ENCODE peak calls at places on chromosomes 6 and 20, in seven cellular contexts. C is SK-N-SH, I is HepG2, B is H1, L is HCT116, J is GM12878, U is K562. T is an unnamed sample.
A peak's percentile ranks its signal among the peaks of the same experiment; 100 is the strongest.

GRCh38 chr6:25311251-25311910 is 32.2 kb downstream of the CARMIL1 start:
- DNase-seq in U (no peak), B (no peak), I (no peak), J (no peak), C (no peak), L (peak; percentile 60), T (no peak)

GRCh38 chr6:4660377-4661321 is 115.6 kb upstream of the CDYL start:
- DNase-seq in B (no peak), L (no peak), U (no peak), C (no peak), I (no peak), J (no peak), T (no peak)

GRCh38 chr6:35158520-35158919 is 17.4 kb upstream of the TCP11 start:
- DNase-seq in I (no peak), U (no peak), L (no peak), C (no peak), B (no peak), J (no peak), T (no peak)

GRCh38 chr20:14495066-14495465 is 157.7 kb upstream of the FLRT3 start:
- DNase-seq in J (no peak), I (no peak), U (no peak), C (no peak), B (no peak), L (no peak), T (no peak)

GRCh38 chr6:135014353-135014832 is 40.2 kb downstream of the HBS1L start:
- DNase-seq in I (no peak), L (no peak), J (peak; percentile 77), C (no peak), B (no peak), U (no peak), T (no peak)

GRCh38 chr6:166729658-166730057 is 102.6 kb upstream of the RPS6KA2 start:
- DNase-seq in B (no peak), J (no peak), I (no peak), L (no peak), C (no peak), U (no peak), T (no peak)

GRCh38 chr20:47551841-47552240 is 50.2 kb downstream of the NCOA3 start:
- DNase-seq in C (peak; percentile 52), I (peak; percentile 70), J (no peak), U (no peak), B (no peak), L (no peak), T (no peak)

GRCh38 chr6:167858086-167858591 is 31.4 kb downstream of the AFDN start:
- DNase-seq in L (no peak), J (no peak), I (no peak), U (no peak), B (no peak), C (peak; percentile 8), T (no peak)

GRCh38 chr6:80438728-80439127 is 332.3 kb downstream of the BCKDHB start:
- DNase-seq in I (no peak), B (peak; percentile 17), J (no peak), U (no peak), C (no peak), L (peak; percentile 83), T (no peak)

GRCh38 chr6:167079853-167080297 is 43.0 kb upstream of the CCR6 start:
- DNase-seq in J (peak; percentile 93), L (no peak), U (peak; percentile 10), I (no peak), C (no peak), B (no peak), T (peak; percentile 8)

GRCh38 chr6:16800942-16801341 is 39.7 kb upstream of the ATXN1 start:
- DNase-seq in U (no peak), C (no peak), I (no peak), J (no peak), L (no peak), B (no peak), T (no peak)

GRCh38 chr6:30073489-30074240 is 1.9 kb downstream of the RNF39 start:
- DNase-seq in L (no peak), B (no peak), U (no peak), C (peak; percentile 35), I (no peak), J (no peak), T (no peak)

GRCh38 chr20:22984611-22985010 is 50.5 kb upstream of the SSTR4 start:
- DNase-seq in U (no peak), C (no peak), I (no peak), B (no peak), J (no peak), L (no peak), T (no peak)

GRCh38 chr6:163761491-163761890 is 347.0 kb downstream of the QKI start:
- DNase-seq in B (no peak), J (no peak), C (no peak), U (no peak), L (no peak), I (no peak), T (no peak)

GRCh38 chr6:169779092-169779815 is 27.8 kb downstream of the ERMARD start:
- DNase-seq in J (no peak), U (no peak), L (no peak), B (no peak), C (no peak), I (no peak), T (no peak)

GRCh38 chr20:51695574-51696303 is 72.5 kb downstream of the ATP9A start:
- DNase-seq in J (no peak), I (peak; percentile 33), L (no peak), B (no peak), C (peak; percentile 81), U (no peak), T (no peak)

GRCh38 chr6:163180874-163181541 is 233.5 kb upstream of the QKI start:
- DNase-seq in J (no peak), L (peak; percentile 41), B (peak; percentile 46), C (no peak), I (peak; percentile 91), U (peak; percentile 33), T (peak; percentile 50)

GRCh38 chr6:33711140-33712129 is at the start of gene UQCC2:
- DNase-seq in B (peak; percentile 93), U (peak; percentile 100), C (peak; percentile 97), L (peak; percentile 93), J (peak; percentile 84), I (peak; percentile 95), T (peak; percentile 76)

GRCh38 chr6:10968776-10969175 is 75.3 kb downstream of the ELOVL2 start:
- DNase-seq in I (no peak), L (no peak), J (no peak), C (no peak), B (no peak), U (no peak), T (no peak)

GRCh38 chr20:1456300-1456699 is 10.3 kb downstream of the NSFL1C start:
- DNase-seq in B (no peak), U (no peak), L (no peak), J (no peak), I (no peak), C (no peak), T (no peak)

GRCh38 chr6:109081516-109081915 is 13.1 kb downstream of the SESN1 start:
- DNase-seq in B (no peak), J (no peak), U (no peak), C (no peak), L (no peak), I (no peak), T (no peak)
- H3K4me1 ChIP-seq in B (no peaks in the 10 kb centered on the region), J (no peaks in the 10 kb centered on the region), U (no peaks in the 10 kb centered on the region), C (peaks cover 6% of the 10 kb centered on the region), L (no peaks in the 10 kb centered on the region), I (peaks cover 12% of the 10 kb centered on the region), T (peaks cover 7% of the 10 kb centered on the region)

DNA sequence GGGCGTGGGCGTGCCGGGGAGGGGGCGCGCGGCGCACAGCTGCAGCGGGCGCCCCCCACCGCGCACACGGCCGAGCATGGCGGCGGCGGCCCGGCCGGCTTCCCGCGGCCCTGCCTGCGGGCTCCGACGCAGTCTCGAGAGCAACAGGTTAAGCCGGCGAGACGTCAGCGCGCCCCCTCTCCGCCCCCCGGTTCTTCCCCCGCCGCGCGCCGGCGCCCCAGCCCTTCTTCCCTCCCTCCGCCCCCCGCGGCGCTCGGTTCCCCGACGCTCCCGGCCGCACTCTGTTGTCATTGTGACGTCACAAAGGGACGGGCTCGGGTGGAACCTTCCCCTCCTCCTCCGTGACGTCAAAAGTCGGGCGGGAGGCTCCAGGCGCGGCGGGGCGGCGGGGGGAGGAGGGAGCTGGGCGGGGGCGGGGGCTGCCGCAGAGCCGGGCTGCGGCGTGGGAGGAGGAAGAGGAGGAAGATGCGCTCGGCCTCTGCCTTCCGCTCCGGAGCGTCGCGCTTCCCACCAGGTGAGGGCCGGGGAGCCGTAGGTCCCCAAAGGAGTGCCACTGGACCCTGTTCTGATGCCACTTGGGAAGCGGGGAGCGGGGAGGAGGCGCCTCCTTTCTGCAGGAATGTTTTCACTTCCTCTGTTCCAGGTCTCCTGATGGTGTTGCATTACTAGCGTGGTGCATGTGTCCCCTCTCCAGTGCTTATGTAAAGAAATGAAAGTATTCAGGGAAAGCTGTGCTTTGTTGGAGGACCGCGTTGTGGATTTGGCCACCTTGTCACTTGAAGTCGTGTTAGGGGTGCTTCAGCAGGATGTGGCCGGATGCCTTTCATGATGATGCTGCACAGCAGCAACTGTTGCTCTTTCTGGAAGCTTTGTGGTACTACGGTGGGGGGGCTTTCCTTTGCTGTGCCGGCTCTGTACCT is 2.8 kb downstream of the JARID2 start:
- DNase-seq in L (peak; percentile 92), U (peak; percentile 96), C (peak; percentile 96), I (peak; percentile 93), B (peak; percentile 67), J (peak; percentile 67), T (peak; percentile 33)
- TF ChIP-seq CTCF in L (no peak), U (peak; percentile 18), C (peak; percentile 35), I (peak; percentile 43), B (peak; percentile 2), J (no peak), T (no peak)

DNA sequence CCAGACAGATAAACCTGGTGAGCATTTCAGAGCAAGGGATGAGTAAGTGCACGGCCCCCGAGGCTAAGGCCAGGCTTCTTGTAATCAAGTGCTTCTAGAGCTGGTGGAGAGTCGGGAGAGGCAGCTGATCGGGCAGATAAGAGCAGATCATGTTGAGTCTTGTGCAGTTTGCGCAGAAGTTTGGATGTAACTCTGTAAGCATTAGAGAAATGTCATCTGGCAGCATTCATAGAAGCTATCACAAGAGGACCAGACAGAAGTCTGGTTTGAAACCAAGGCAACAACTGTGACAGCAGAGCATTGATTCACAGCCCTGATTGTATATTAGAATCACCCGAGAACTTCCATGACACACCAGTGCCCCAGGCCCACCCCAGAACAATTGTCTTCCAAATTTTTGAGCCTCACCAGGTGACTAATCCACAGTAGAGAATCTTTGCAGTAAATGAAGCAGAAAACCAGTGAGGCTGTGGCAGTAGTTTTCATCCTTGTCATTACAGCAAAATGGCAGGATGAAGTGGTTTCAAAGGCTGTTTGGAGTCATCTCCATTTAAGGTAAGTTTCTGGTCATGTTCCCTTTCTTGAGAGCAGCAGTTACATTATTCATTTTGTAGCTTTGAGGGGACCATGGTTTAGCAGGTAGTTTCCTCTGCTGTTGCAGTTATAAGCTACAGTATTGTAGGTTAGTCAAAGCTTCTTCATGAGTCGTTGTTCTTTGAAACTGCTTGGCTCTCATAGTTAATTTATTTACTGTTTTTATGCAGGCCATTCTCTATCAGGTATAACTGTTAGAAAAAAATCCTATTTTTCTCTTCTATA is 84.1 kb downstream of the RNF217 start:
- DNase-seq in B (no peak), L (no peak), I (no peak), J (no peak), C (no peak), U (peak; percentile 16), T (no peak)
- TF ChIP-seq SIN3A in B (no peak), L (no peak), I (no peak), J (no peak), C (no peak), U (no peak), T (no peak)

DNA sequence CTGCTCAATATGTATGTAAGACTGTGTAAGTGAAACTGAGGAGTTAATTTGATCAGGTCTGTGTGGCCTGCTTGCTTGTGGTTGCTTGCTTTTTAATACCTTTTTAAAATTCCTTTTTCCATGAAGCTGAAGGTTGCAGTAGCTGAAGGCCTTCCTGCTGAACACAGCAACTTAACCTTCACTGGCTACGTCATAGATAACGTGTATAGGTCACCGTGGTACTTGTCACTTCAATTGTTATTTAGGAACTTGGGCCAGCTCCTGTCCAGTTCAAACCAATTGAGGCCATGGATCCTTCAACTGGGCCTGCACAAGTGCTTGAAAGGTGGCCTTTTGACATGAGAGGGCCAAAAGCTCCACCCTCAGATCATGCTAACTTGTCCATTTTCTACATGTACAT is 131.6 kb upstream of the BTBD3 start:
- DNase-seq in I (no peak), B (no peak), L (no peak), C (no peak), U (no peak), J (no peak), T (no peak)
- H3K4me1 ChIP-seq in I (no peaks in the 10 kb centered on the region), B (peaks cover 10% of the 10 kb centered on the region), L (no peaks in the 10 kb centered on the region), C (no peaks in the 10 kb centered on the region), U (no peaks in the 10 kb centered on the region), J (no peaks in the 10 kb centered on the region), T (no peaks in the 10 kb centered on the region)

T was measured in Panc1.